ENCODE peak calls at places on chromosomes 7 and 10, in ten cellular contexts. T is A549, O is cardiac muscle cell, M is AG04450, S is heart left ventricle, Q is IMR-90, Z is astrocyte of the spinal cord, C is H9, D is GM23338, P is choroid plexus epithelial cell. E is an unnamed sample.

GRCh38 chr10:67612577-67613537 is 83.1 kb downstream of the CTNNA3 start:
- DNase-seq in P (peak; percentile 58), Z (peak; percentile 68), D (no peak), C (no peak), S (no peak), Q (peak; percentile 73), T (no peak), O (no peak), M (no peak), E (no peak)

GRCh38 chr7:42236266-42237161 is 495 bp downstream of the GLI3 start:
- DNase-seq in Q (peak; percentile 72), P (peak; percentile 70), S (peak; percentile 57), T (peak; percentile 25), M (no peak), Z (peak; percentile 73), O (peak; percentile 81), C (peak; percentile 61), D (peak; percentile 80), E (peak; percentile 22)

GRCh38 chr10:1116696-1117254 is 60.6 kb downstream of the WDR37 start:
- DNase-seq in T (no peak), Q (no peak), D (no peak), C (no peak), P (no peak), Z (no peak), S (no peak), O (no peak), M (no peak), E (no peak)

GRCh38 chr10:76086571-76087260 is 655.3 kb downstream of the LRMDA start:
- DNase-seq in Z (peak; percentile 87), S (peak; percentile 22), D (peak; percentile 72), P (peak; percentile 85), C (peak; percentile 68), Q (peak; percentile 50), M (peak; percentile 18), O (no peak), T (peak; percentile 65), E (no peak)

GRCh38 chr7:77727527-77727926 is 31.3 kb downstream of the RSBN1L start:
- DNase-seq in P (no peak), D (peak; percentile 20), Z (no peak), C (no peak), T (no peak), O (no peak), M (no peak), Q (no peak), S (no peak), E (no peak)

GRCh38 chr7:37038706-37039105 is 314.4 kb upstream of the AOAH start:
- DNase-seq in D (no peak), P (no peak), C (no peak), Q (no peak), T (no peak), M (no peak), S (no peak), O (no peak), Z (no peak), E (no peak)

GRCh38 chr10:104253576-104254410 is 899 bp upstream of the GSTO1 start:
- DNase-seq in D (peak; percentile 53), M (no peak), P (no peak), Q (peak; percentile 56), C (peak; percentile 50), T (no peak), S (no peak), Z (no peak), O (no peak), E (no peak)

GRCh38 chr10:70440296-70441160 is 953 bp downstream of the NODAL start:
- DNase-seq in Q (no peak), T (no peak), P (no peak), D (peak; percentile 64), M (no peak), Z (no peak), C (peak; percentile 70), S (no peak), O (no peak), E (no peak)

GRCh38 chr7:54615-55014 is 137.8 kb upstream of the FAM20C start:
- DNase-seq in Z (no peak), P (no peak), D (no peak), C (no peak), O (no peak), T (no peak), M (no peak), S (no peak), Q (no peak), E (no peak)

GRCh38 chr7:57876-58275 is 134.5 kb upstream of the FAM20C start:
- DNase-seq in P (no peak), T (no peak), O (no peak), Z (no peak), D (no peak), S (no peak), Q (no peak), M (no peak), C (no peak), E (no peak)

GRCh38 chr7:56291-56913 is 136.0 kb upstream of the FAM20C start:
- DNase-seq in Z (no peak), O (no peak), Q (no peak), T (no peak), D (no peak), M (no peak), S (no peak), P (no peak), C (no peak), E (no peak)

GRCh38 chr7:57071-57470 is 135.3 kb upstream of the FAM20C start:
- DNase-seq in O (no peak), P (no peak), C (no peak), M (no peak), D (no peak), Q (no peak), T (no peak), Z (no peak), S (no peak), E (no peak)

DNA sequence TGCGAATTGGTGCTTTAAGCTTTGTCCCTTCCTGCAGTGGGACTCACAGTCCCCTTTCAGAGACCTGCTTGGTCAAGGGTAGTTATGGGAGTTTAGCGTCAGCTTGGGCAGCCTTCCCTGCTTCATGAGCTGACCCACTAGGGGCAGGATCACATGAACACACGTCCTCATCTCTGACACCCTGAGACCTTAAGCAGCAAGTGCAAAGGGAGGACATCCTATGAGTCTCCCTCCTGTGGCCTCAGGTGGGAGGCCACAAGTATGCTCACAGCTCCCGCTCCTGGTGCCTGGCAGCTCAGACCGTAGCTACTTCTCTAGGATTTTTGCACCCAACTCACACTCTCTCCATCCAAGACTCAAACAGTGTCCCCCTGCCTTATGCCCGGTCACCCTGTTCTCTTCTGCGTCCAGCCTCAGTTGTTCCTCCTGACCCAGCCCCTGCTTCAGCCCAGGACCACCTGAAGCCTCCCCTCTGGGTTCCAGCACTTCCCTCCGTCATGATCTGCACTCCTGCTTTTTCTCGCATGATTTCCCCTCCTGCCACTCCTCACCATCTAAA is 136.6 kb upstream of the FAM20C start:
- DNase-seq in Z (no peak), P (no peak), T (peak; percentile 19), C (no peak), D (peak; percentile 47), O (no peak), S (no peak), M (no peak), Q (no peak), E (no peak)
- TF ChIP-seq CTCF in Z (no peak), P (no peak), T (no peak), C (peak; percentile 43), D (no peak), O (no peak), S (no peak), M (no peak), Q (no peak), E (peak; percentile 19)

GRCh38 chr10:22617516-22617915 is 96.9 kb downstream of the PIP4K2A start:
- DNase-seq in Z (no peak), C (no peak), Q (no peak), S (no peak), M (no peak), O (no peak), D (no peak), P (no peak), T (no peak), E (no peak)
- TF ChIP-seq CTCF in Z (no peak), C (peak; percentile 41), Q (no peak), S (no peak), M (no peak), O (peak; percentile 16), D (peak; percentile 57), P (peak; percentile 32), T (no peak), E (no peak)

GRCh38 chr7:124764071-124764846 is 1.3 kb downstream of the GPR37 start:
- DNase-seq in C (no peak), D (peak; percentile 39), S (no peak), O (peak; percentile 5), T (no peak), Q (peak; percentile 6), P (no peak), M (no peak), Z (no peak), E (no peak)

GRCh38 chr7:124764847-124765400 is 668 bp downstream of the GPR37 start:
- DNase-seq in C (peak; percentile 49), O (peak; percentile 41), Q (peak; percentile 5), Z (no peak), M (no peak), S (peak; percentile 8), D (peak; percentile 52), T (no peak), P (peak; percentile 8), E (peak; percentile 16)

GRCh38 chr7:124768525-124768924 is 2.9 kb upstream of the GPR37 start:
- DNase-seq in S (no peak), Z (no peak), C (no peak), P (no peak), O (no peak), Q (no peak), D (no peak), M (no peak), T (no peak), E (no peak)

GRCh38 chr7:124762611-124763143 is 2.9 kb downstream of the GPR37 start:
- DNase-seq in C (no peak), O (no peak), Z (no peak), D (no peak), Q (peak; percentile 16), T (no peak), S (no peak), P (no peak), M (no peak), E (no peak)

DNA sequence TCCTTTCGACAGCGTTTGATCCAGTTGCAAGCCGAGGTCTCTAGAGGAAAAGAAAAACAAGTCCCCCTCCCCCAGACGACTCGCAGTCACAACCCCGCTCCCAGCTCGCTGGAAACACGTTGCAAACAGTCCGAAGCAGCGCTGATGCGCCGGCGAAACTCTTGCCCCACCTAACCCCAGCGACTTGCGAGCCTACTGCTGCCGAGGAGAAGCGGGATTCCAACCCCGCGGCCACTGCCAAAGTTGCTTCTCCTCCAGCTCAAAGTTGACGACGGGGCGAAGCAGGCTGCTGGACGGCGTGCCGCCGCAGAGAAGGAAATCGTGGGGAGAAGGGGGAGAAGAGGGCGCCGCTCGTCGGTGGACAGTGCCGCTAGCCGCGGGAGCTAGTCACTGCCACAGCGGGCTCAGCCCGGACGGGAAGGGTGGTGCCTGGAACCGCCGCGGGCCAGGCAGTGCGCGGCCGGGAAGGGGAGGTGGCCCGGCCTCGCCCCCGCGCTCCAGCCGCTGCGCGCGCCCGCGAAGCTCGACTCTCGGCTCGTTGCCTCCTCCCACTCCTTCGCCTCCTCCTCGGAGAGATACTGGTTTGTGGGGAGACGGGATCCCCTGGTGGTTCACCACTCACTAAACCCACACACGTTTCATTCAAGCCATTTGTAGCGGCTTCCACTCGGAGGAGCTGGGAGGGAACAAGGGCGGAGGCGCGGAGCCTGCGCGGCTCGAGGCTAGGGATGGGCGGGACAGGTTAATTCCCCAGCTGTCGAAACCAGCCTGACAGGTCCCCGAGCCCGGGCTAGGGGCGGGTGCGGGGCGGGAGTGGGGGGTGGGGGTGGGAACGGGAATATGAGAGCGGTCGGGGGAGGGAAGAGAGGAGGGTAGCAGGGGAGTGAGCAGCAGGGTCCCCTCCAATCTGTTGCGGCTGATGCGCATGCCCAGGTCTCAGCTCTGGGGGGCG is at the start of gene GPR37:
- DNase-seq in P (peak; percentile 81), O (peak; percentile 58), T (peak; percentile 69), Z (peak; percentile 74), C (peak; percentile 95), M (peak; percentile 78), D (peak; percentile 89), S (peak; percentile 7), Q (peak; percentile 93), E (peak; percentile 54)
- TF ChIP-seq CTCF in P (peak; percentile 57), O (no peak), T (no peak), Z (peak; percentile 25), C (peak; percentile 17), M (peak; percentile 78), D (peak; percentile 8), S (no peak), Q (peak; percentile 74), E (peak; percentile 25)

DNA sequence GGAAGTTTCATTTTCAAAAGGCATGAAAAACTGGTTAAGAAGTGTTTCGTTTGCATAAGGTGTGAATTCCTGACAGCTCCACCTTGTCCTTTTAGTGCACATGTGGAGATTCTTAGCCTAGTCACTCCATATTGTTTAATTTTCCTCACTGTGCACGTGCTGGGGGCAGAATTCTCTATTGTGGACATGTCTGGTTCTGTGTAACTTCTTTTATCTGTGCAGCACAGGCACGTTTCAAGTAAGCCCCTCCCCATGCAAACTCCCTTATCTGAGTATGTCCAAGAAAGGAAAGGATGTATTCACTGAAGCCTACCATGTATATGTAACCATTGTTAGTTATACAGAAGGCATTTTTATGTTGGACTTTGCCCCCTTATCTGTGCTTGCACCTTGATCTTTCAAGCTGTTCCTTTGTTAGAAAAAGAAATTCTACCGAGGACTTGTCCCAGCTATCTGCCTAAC is 1346.3 kb downstream of the REEP3 start:
- DNase-seq in P (no peak), Q (no peak), M (no peak), O (no peak), Z (no peak), C (no peak), T (no peak), S (no peak), D (no peak), E (no peak)
- TF ChIP-seq CTCF in P (no peak), Q (no peak), M (no peak), O (no peak), Z (no peak), C (no peak), T (no peak), S (no peak), D (no peak), E (no peak)

E was measured in progenitor cell of endocrine pancreas.